ENCODE peak calls at places on chromosomes 13 and 19, in ten cellular contexts. N is fibroblast of lung, F is tibial nerve, J is IMR-90, B is uterus, M is heart left ventricle, C is colonic mucosa, R is GM23338, G is ovary, H is cardiac muscle cell. E is an unnamed sample.

GRCh38 chr13:70183041-70183440 is 74.8 kb upstream of the KLHL1 start:
- DNase-seq in C (no peak), N (peak; percentile 1), B (no peak), M (no peak), R (no peak), J (no peak), F (no peak), G (no peak), H (no peak), E (no peak)

GRCh38 chr19:10566658-10567410 is 1.0 kb upstream of the KRI1 start:
- DNase-seq in G (peak; percentile 56), J (no peak), B (no peak), C (peak; percentile 38), F (no peak), M (peak; percentile 50), N (no peak), R (no peak), H (no peak), E (no peak)

GRCh38 chr19:58477130-58477529 is 978 bp downstream of the ZNF446 start:
- DNase-seq in F (no peak), G (no peak), J (no peak), N (no peak), C (no peak), H (no peak), B (no peak), M (no peak), R (no peak), E (no peak)

GRCh38 chr19:35714601-35715354 is 3.0 kb upstream of the KMT2B start:
- DNase-seq in H (no peak), N (no peak), C (no peak), J (no peak), M (no peak), B (no peak), F (no peak), R (peak; percentile 68), G (peak; percentile 24), E (no peak)

GRCh38 chr13:98853791-98854191 is 101.3 kb upstream of the SLC15A1 start:
- DNase-seq in R (no peak), G (no peak), J (peak; percentile 56), M (no peak), C (no peak), H (no peak), B (no peak), F (no peak), N (peak; percentile 38), E (no peak)

GRCh38 chr13:19056984-19057490 is 124.6 kb downstream of the TUBA3C start:
- DNase-seq in N (no peak), J (no peak), C (no peak), F (no peak), R (no peak), H (no peak), G (no peak), B (no peak), M (no peak), E (no peak)

GRCh38 chr13:20518652-20519051 is 7.0 kb downstream of the CRYL1 start:
- DNase-seq in G (no peak), F (no peak), C (no peak), R (no peak), M (no peak), J (no peak), H (no peak), B (no peak), N (no peak), E (no peak)

GRCh38 chr19:10286803-10287737 is at the start of gene ICAM4:
- DNase-seq in J (peak; percentile 29), H (peak; percentile 71), F (no peak), B (peak; percentile 45), C (peak; percentile 54), R (peak; percentile 84), G (peak; percentile 61), N (peak; percentile 83), M (peak; percentile 90), E (peak; percentile 61)

DNA sequence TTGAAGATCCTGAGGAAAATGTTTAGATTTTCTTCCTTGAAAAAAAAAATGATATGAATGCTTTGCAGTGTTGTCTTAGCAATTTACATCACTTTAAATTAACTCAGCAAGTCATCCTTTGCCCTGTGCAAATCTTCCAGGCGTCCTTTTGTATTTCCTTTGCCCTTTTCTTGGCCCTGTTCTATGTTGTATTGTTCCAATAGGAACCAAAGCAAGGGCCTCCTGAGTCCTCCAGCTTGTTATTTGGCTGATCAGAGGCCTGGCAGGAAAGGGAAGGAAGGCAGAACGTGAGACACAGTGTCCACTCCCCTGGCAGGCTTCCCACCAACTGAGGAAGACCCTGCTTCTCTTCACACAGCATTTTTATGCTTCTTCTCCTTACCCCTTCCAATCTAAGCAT is 260.2 kb upstream of the MIR17HG start:
- DNase-seq in N (no peak), H (no peak), R (no peak), M (no peak), G (no peak), J (no peak), B (no peak), C (no peak), F (no peak), E (no peak)
- H3K27ac ChIP-seq in N (no peak overlapping the region), H (no peak overlapping the region), R (no peak overlapping the region), M (no peak overlapping the region), G (no peak overlapping the region), J (no peak overlapping the region), B (no peak overlapping the region), C (no peak overlapping the region), F (no peak overlapping the region), E (no peak overlapping the region)

GRCh38 chr19:13010992-13011652 is 15.8 kb downstream of the NFIX start:
- DNase-seq in J (no peak), N (no peak), G (no peak), H (no peak), B (no peak), C (no peak), M (no peak), F (no peak), R (no peak), E (no peak)

GRCh38 chr19:13010038-13010991 is 15.0 kb downstream of the NFIX start:
- DNase-seq in R (peak; percentile 58), M (peak; percentile 75), C (no peak), F (peak; percentile 53), J (no peak), B (peak; percentile 64), N (no peak), H (no peak), G (peak; percentile 66), E (peak; percentile 61)

GRCh38 chr19:13012690-13013608 is 17.7 kb downstream of the NFIX start:
- DNase-seq in H (no peak), C (peak; percentile 85), N (peak; percentile 81), R (peak; percentile 68), B (peak; percentile 88), M (peak; percentile 64), J (peak; percentile 63), F (peak; percentile 73), G (peak; percentile 86), E (peak; percentile 74)

GRCh38 chr19:13012390-13012689 is 17.1 kb downstream of the NFIX start:
- DNase-seq in M (no peak), F (no peak), G (no peak), N (no peak), B (no peak), C (no peak), J (no peak), R (no peak), H (no peak), E (no peak)

DNA sequence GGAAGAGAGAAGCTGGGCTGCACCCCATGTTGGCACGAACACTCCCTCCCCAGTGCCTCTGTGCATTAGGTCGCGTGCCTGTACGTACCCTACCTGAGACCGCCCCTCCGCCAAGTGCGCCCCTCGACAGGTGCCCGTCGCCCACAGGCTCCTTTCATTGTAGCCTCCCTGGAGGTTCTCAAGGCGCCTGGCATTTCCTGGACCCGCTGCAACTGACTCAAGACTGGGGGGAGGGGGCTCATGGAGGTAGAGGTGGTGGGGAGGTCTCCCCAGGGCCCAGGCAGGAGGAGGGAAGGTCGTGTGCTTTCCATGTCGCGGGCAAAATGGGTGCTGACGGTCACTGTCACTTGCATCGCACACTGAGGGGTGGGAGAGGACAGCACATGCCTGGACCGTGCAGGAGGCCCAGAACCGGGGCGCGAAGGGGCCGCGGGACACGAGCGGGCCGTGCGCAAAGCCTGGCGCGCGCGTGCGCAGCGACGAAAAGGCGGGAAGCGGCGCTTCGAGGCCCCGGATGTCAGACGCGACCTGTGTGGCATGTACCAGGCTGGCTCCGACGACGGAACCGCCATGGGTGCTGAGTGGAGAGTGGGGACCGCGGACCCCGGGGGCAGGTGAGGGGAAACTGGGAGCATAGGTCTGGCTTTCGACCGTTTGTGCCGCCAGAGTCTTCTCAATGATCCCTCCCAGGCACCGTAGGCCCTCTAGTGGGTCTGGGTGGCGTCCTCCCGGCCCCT is 16.5 kb downstream of the NFIX start:
- DNase-seq in B (no peak), F (no peak), J (no peak), N (no peak), G (no peak), M (no peak), C (no peak), R (peak; percentile 78), H (no peak), E (peak; percentile 59)
- TF ChIP-seq CTCF in B (no peak), F (no peak), J (no peak), N (no peak), G (no peak), M (no peak), C (no peak), R (no peak), H (no peak), E (no peak)

GRCh38 chr13:39020853-39021462 is 16.9 kb downstream of the PROSER1 start:
- DNase-seq in R (no peak), H (no peak), N (no peak), C (no peak), J (no peak), F (no peak), M (no peak), B (no peak), G (no peak), E (no peak)

GRCh38 chr13:39013462-39013861 is 22.8 kb upstream of the STOML3 start:
- DNase-seq in H (no peak), N (no peak), R (no peak), C (no peak), F (no peak), J (no peak), G (no peak), M (no peak), B (no peak), E (no peak)

GRCh38 chr13:39016789-39017188 is 21.1 kb downstream of the PROSER1 start:
- DNase-seq in F (no peak), H (peak; percentile 21), B (no peak), R (peak; percentile 65), J (peak; percentile 8), N (peak; percentile 32), C (no peak), M (no peak), G (no peak), E (peak; percentile 33)

GRCh38 chr13:39012608-39013007 is 22.0 kb upstream of the STOML3 start:
- DNase-seq in N (no peak), F (no peak), C (no peak), J (no peak), G (no peak), H (no peak), R (peak; percentile 77), B (no peak), M (no peak), E (no peak)

GRCh38 chr13:39016087-39016486 is 21.8 kb downstream of the PROSER1 start:
- DNase-seq in F (no peak), H (no peak), J (no peak), C (no peak), B (no peak), M (no peak), N (no peak), R (no peak), G (no peak), E (no peak)
- H3K4me1 ChIP-seq in F (no peaks in the 10 kb centered on the region), H (no peaks in the 10 kb centered on the region), J (no peaks in the 10 kb centered on the region), C (no peaks in the 10 kb centered on the region), B (no peaks in the 10 kb centered on the region), M (no peaks in the 10 kb centered on the region), N (no peaks in the 10 kb centered on the region), R (no peaks in the 10 kb centered on the region), G (no peaks in the 10 kb centered on the region), E (no peaks in the 10 kb centered on the region)

GRCh38 chr13:45138282-45138681 is 18.0 kb downstream of the GTF2F2 start:
- DNase-seq in J (no peak), M (no peak), C (no peak), R (no peak), B (no peak), F (no peak), G (no peak), N (no peak), H (no peak), E (no peak)
- H3K27ac ChIP-seq in J (no peak overlapping the region), M (no peak overlapping the region), C (no peak overlapping the region), R (peak overlapping the region; percentile 64), B (no peak overlapping the region), F (no peak overlapping the region), G (no peak overlapping the region), N (no peak overlapping the region), H (no peak overlapping the region), E (peak overlapping the region; percentile 23)

E was measured in testis.